ENCODE peak calls at places on chromosome 14, in seven cellular contexts. P, V, S, I, J, H and N are unnamed samples.

GRCh38 chr14:78313499-78313898 is 143.3 kb downstream of the NRXN3 start:
- DNase-seq in P (no peak), V (no peak), S (no peak), I (no peak), J (no peak), H (no peak), N (no peak)

GRCh38 chr14:36171607-36172006 is 4.9 kb downstream of the PTCSC3 start:
- DNase-seq in P (no peak), V (no peak), S (no peak), I (no peak), J (no peak), H (no peak), N (no peak)

GRCh38 chr14:78863143-78863542 is 693.0 kb downstream of the NRXN3 start:
- DNase-seq in P (no peak), V (peak), S (no peak), I (no peak), J (peak), H (peak), N (no peak)

GRCh38 chr14:93648440-93649168 is 139.7 kb downstream of the PRIMA1 start:
- DNase-seq in P (no peak), V (peak), S (no peak), I (no peak), J (no peak), H (peak), N (no peak)

GRCh38 chr14:39628087-39628486 is 195.9 kb upstream of the FBXO33 start:
- DNase-seq in P (no peak), V (no peak), S (no peak), I (no peak), J (no peak), H (no peak), N (no peak)

GRCh38 chr14:92885279-92886061 is 37.5 kb upstream of the CHGA start:
- DNase-seq in P (no peak), V (no peak), S (no peak), I (no peak), J (no peak), H (no peak), N (no peak)

GRCh38 chr14:24289649-24290283 is 9.8 kb downstream of the DHRS1 start:
- DNase-seq in P (no peak), V (no peak), S (no peak), I (no peak), J (no peak), H (no peak), N (no peak)

GRCh38 chr14:80955434-80955939 is at the start of gene TSHR:
- DNase-seq in P (no peak), V (peak), S (no peak), I (no peak), J (peak), H (no peak), N (no peak)

GRCh38 chr14:99237288-99237687 is 34.7 kb downstream of the BCL11B start:
- DNase-seq in P (no peak), V (no peak), S (no peak), I (no peak), J (no peak), H (no peak), N (no peak)

GRCh38 chr14:99235578-99235977 is 36.4 kb downstream of the BCL11B start:
- DNase-seq in P (no peak), V (no peak), S (no peak), I (no peak), J (no peak), H (no peak), N (no peak)

GRCh38 chr14:99238234-99238633 is 33.8 kb downstream of the BCL11B start:
- DNase-seq in P (no peak), V (no peak), S (no peak), I (no peak), J (no peak), H (no peak), N (no peak)

GRCh38 chr14:99234982-99235491 is 37.0 kb downstream of the BCL11B start:
- DNase-seq in P (no peak), V (peak), S (no peak), I (no peak), J (no peak), H (no peak), N (no peak)

GRCh38 chr14:99236386-99237133 is 35.4 kb downstream of the BCL11B start:
- DNase-seq in P (no peak), V (no peak), S (no peak), I (no peak), J (no peak), H (no peak), N (no peak)
- H3K4me3 ChIP-seq in P (peak), V (no peak), S (no peak), I (peak), J (no peak), H (no peak), N (no peak)

GRCh38 chr14:65228436-65228835 is 126.1 kb upstream of the MAX start:
- DNase-seq in P (peak), V (no peak), S (no peak), I (no peak), J (no peak), H (no peak), N (no peak)

GRCh38 chr14:65228956-65229355 is 126.6 kb upstream of the MAX start:
- DNase-seq in P (peak), V (no peak), S (no peak), I (no peak), J (no peak), H (no peak), N (no peak)

GRCh38 chr14:65229431-65230286 is 127.3 kb upstream of the MAX start:
- DNase-seq in P (peak), V (peak), S (no peak), I (peak), J (peak), H (peak), N (peak)

GRCh38 chr14:65231286-65231980 is 129.1 kb upstream of the MAX start:
- DNase-seq in P (peak), V (no peak), S (no peak), I (no peak), J (no peak), H (no peak), N (no peak)

DNA sequence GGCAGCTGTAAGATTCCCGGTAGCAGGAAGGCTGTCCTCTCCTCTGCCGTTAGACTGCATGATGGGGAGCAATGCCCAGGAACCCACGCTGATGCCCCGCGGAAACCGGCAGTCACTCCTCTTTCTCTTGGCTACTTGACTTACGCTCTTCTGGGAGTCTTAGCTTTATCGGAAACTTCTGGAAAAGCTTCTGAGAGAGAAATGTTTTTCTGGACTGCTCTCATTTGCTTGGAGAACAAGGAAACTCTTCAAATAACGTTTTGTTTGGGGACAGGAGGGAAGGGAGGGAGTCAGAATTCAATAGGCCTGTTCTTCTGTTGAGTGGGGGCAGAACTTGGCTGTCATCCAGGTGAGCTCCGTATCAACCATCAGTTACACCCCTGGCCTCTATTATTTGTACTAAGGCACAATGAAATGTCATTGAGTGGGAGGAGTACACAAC is 128.0 kb upstream of the MAX start:
- DNase-seq in P (peak), V (no peak), S (peak), I (peak), J (peak), H (peak), N (peak)
- H3K4me3 ChIP-seq in P (peak), V (peak), S (peak), I (peak), J (peak), H (no peak), N (no peak)

DNA sequence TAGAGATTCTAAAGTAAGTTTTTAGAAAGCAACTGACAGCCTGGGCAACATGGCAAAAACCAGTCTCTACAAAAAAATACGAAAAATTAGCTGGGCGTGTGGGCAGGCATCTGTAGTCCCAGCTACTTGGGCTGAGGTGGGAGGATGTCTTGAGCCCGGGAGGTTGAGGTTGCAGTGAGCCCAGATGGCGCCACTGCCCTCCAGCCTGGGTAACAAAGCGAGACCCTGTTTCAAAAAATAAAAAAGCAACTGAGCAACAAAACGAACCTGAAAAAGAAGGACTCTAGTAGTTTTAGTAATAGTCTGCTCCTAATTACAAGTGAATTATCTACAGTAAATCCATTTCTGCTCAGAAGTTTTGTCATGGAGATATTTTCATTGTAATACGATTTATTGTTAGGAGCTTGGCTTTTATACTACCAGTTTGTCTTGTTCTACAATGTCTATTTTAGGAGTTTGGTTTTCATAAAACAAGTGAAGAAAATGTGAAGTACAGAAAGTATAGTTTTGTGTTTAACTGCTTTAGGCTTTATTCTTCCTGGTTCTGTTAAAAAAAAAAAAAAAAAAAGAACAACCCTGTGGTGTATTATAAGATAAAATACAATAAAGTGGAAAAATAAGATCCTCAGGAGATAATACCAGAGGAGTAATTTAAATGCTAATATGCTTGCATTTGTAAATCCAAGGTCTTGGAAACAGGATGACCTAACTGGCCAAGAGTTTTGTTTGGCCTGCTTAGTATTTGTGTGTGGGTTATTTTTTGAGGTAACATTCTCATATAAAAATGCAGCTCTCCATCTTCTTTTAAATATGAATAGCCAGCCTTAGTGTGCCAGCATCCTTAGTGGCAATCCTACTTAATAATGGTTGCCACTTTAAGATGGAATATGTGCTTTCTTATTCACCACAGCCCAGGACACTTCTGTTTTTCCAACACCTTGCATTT is 2.8 kb downstream of the TMX1 start:
- DNase-seq in P (no peak), V (peak), S (no peak), I (no peak), J (no peak), H (no peak), N (no peak)
- H3K4me3 ChIP-seq in P (peak), V (peak), S (no peak), I (no peak), J (no peak), H (no peak), N (no peak)

GRCh38 chr14:103207038-103207403 is 83.8 kb downstream of the TNFAIP2 start:
- DNase-seq in P (no peak), V (peak), S (peak), I (peak), J (peak), H (peak), N (peak)

GRCh38 chr14:103207404-103208072 is 84.3 kb downstream of the TNFAIP2 start:
- DNase-seq in P (no peak), V (peak), S (no peak), I (no peak), J (peak), H (peak), N (no peak)

GRCh38 chr14:103206023-103206481 is 82.8 kb downstream of the TNFAIP2 start:
- DNase-seq in P (no peak), V (no peak), S (no peak), I (no peak), J (no peak), H (peak), N (peak)

GRCh38 chr14:103204852-103205540 is 81.7 kb downstream of the TNFAIP2 start:
- DNase-seq in P (no peak), V (no peak), S (no peak), I (no peak), J (peak), H (peak), N (no peak)

DNA sequence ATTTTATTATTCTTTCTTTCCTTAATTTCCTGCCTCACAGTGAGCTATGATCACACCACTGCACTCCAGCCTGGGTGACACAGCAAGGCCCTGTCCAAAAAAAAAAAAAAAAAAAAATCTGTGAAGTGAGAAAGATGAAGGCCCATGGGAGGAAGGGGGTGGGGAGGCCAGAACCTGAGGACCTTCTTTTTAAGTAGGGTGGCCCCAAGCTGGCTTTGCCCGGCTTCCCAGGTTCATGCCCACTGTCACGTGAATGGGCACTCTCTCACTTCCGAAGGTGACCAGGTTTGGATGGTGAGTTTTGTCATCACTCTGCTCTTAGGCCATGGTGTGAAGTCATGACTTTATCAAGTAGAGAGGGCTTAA is 82.3 kb downstream of the TNFAIP2 start:
- DNase-seq in P (no peak), V (no peak), S (no peak), I (no peak), J (no peak), H (peak), N (no peak)
- H3K4me3 ChIP-seq in P (no peak), V (no peak), S (no peak), I (no peak), J (no peak), H (peak), N (no peak)

DNA sequence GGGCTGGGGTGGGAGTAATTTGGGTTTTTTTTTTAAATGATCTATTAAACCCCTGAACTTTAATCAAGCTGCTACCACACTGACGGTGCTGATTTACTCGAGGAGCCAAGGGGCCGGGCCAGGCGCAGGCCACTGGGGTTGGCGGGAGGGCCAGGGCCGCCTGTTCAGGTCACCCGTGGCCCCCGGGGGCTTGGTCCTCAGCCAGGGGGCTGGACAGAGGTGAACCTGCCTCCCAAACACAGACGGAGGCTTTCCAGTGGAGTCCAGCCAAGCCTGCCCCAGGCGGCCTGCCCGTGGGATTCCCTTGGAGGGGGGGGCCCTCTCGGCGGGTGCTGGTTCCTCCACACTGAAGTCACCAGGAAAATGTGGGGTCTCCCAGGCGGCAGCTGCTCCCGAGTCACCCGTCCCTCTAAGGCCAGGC is 167.0 kb upstream of the GSC start:
- DNase-seq in P (no peak), V (no peak), S (no peak), I (peak), J (no peak), H (no peak), N (peak)
- H3K4me3 ChIP-seq in P (peak), V (no peak), S (peak), I (no peak), J (no peak), H (no peak), N (no peak)

GRCh38 chr14:91021991-91022621 is 38.3 kb downstream of the RPS6KA5 start:
- DNase-seq in P (no peak), V (no peak), S (no peak), I (no peak), J (no peak), H (no peak), N (no peak)
- H3K4me3 ChIP-seq in P (peak), V (no peak), S (no peak), I (peak), J (no peak), H (peak), N (no peak)

GRCh38 chr14:22556021-22556989 is 32.7 kb downstream of the DAD1 start:
- DNase-seq in P (peak), V (no peak), S (no peak), I (peak), J (peak), H (no peak), N (no peak)
- H3K4me3 ChIP-seq in P (peak), V (no peak), S (no peak), I (peak), J (no peak), H (no peak), N (no peak)